ENCODE peak calls at places on chromosomes 5 and 9, in five cellular contexts. F is H9; G is CD8-positive, alpha-beta memory T cell; C is GM23338; H is AG04450. V is an unnamed sample.

GRCh38 chr5:147332643-147333042 is 97.8 kb downstream of the STK32A start:
- DNase-seq in F (no peak), G (no peak), C (no peak), H (no peak), V (no peak)

GRCh38 chr9:35869621-35870216 is 482 bp downstream of the OR13J1 start:
- DNase-seq in F (no peak), G (no peak), C (no peak), H (no peak), V (no peak)

GRCh38 chr9:33101104-33101951 is 24.9 kb upstream of the SMU1 start:
- DNase-seq in F (no peak), G (no peak), C (no peak), H (no peak), V (peak)

GRCh38 chr9:127362829-127363228 is 34.1 kb upstream of the SLC2A8 start:
- DNase-seq in F (no peak), G (no peak), C (no peak), H (no peak), V (no peak)

GRCh38 chr5:41788800-41789395 is 81.3 kb downstream of the OXCT1 start:
- DNase-seq in F (no peak), G (no peak), C (no peak), H (no peak), V (peak)

GRCh38 chr5:72184408-72184807 is 77.1 kb downstream of the MAP1B start:
- DNase-seq in F (no peak), G (no peak), C (no peak), H (no peak), V (no peak)

GRCh38 chr9:138099803-138100598 is 222.4 kb downstream of the CACNA1B start:
- DNase-seq in F (no peak), G (no peak), C (no peak), H (no peak), V (no peak)

GRCh38 chr5:66987126-66987525 is 209.5 kb downstream of the CD180 start:
- DNase-seq in F (no peak), G (no peak), C (no peak), H (no peak), V (peak)

GRCh38 chr9:103804077-103804735 is 289.9 kb upstream of the SMC2 start:
- DNase-seq in F (no peak), G (no peak), C (no peak), H (no peak), V (peak)

GRCh38 chr5:78779262-78779661 is 130.7 kb upstream of the LHFPL2 start:
- DNase-seq in F (no peak), G (no peak), C (no peak), H (no peak), V (no peak)
- H3K27ac ChIP-seq in F (no peak), G (no peak), C (no peak), H (peak), V (peak)

GRCh38 chr9:16057541-16057940 is 504.7 kb downstream of the CCDC171 start:
- DNase-seq in F (no peak), G (no peak), C (no peak), H (no peak), V (no peak)
- H3K27ac ChIP-seq in F (no peak), G (no peak), C (no peak), H (peak), V (peak)

GRCh38 chr5:56422060-56422762 is 189.1 kb upstream of the ANKRD55 start:
- DNase-seq in F (no peak), G (no peak), C (no peak), H (no peak), V (no peak)
- H3K27ac ChIP-seq in F (no peak), G (no peak), C (no peak), H (no peak), V (no peak)

DNA sequence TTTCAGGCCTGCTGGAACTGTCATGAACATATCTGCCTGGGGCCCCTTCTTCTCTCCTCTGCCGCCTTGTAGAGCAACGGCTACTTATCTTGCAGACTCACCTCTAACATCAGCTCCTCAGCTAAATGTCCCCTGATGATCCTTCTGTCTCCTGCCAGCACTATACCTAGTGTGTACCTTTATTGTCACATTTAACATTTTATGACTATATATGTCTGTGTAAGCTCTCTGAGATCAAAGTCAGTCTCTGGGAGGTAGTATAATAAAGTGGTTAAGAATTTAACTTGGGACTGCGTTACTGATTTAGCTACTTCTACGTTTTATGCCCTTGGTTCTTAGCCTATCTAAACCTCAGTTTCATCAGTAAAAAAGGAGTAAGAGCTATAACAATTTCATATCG is 2.2 kb downstream of the TMED7 start:
- DNase-seq in F (no peak), G (no peak), C (no peak), H (no peak), V (no peak)
- H3K27ac ChIP-seq in F (no peak), G (peak), C (no peak), H (no peak), V (no peak)

GRCh38 chr5:7628248-7628647 is 222.7 kb downstream of the CFAP90 start:
- DNase-seq in F (no peak), G (no peak), C (no peak), H (no peak), V (no peak)

GRCh38 chr5:7629559-7629958 is 221.4 kb downstream of the CFAP90 start:
- DNase-seq in F (no peak), G (no peak), C (no peak), H (no peak), V (no peak)

DNA sequence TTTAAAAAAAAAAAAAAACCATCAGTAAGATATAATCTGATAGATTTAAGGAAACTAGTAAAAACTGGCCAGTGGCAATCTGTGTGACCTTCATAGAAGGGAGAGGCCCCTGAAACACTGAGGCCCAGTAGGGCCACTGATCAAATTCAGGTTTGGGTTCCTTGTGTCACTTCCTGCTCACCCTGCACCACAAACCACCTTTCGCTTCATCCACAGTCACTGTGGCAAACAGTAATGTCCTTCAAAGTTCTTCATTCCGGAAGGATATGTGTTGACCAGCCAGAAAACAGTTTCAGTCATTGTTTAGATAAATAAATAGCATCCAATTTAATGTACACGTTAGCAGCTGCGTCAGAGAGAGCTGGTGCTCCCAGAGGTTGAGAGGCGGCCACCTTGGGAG is 222.1 kb downstream of the CFAP90 start:
- DNase-seq in F (no peak), G (no peak), C (no peak), H (no peak), V (no peak)
- H3K27ac ChIP-seq in F (no peak), G (no peak), C (no peak), H (no peak), V (no peak)

V was measured in astrocyte.